ENCODE peak calls at places on chromosomes 1 and 21, in five cellular contexts. One of them, this sample, is unnamed. For H3K36me3, the result is how much of the 10 kb centered on the place peaks cover.

GRCh38 chr1:153357076-153357852 is 390 bp upstream of the S100A9 start:
- DNase-seq in endodermal cell: peak
- DNase-seq in lung: peak
- DNase-seq in heart right ventricle: no peak
- DNase-seq in stomach: peak
- DNase-seq in this sample: peak

GRCh38 chr1:78690516-78690915 is 40.9 kb downstream of the IFI44 start:
- DNase-seq in endodermal cell: no peak
- DNase-seq in lung: no peak
- DNase-seq in heart right ventricle: no peak
- DNase-seq in stomach: no peak
- DNase-seq in this sample: no peak

GRCh38 chr1:118961156-118961555 is 27.0 kb downstream of the TBX15 start:
- DNase-seq in endodermal cell: no peak
- DNase-seq in lung: no peak
- DNase-seq in heart right ventricle: no peak
- DNase-seq in stomach: no peak
- DNase-seq in this sample: no peak

GRCh38 chr1:161185282-161185682 is 8.0 kb upstream of the B4GALT3 start:
- DNase-seq in endodermal cell: no peak
- DNase-seq in lung: peak
- DNase-seq in heart right ventricle: peak
- DNase-seq in stomach: peak
- DNase-seq in this sample: peak

GRCh38 chr1:154608522-154609294 is 722 bp upstream of the ADAR start:
- DNase-seq in endodermal cell: peak
- DNase-seq in lung: peak
- DNase-seq in heart right ventricle: peak
- DNase-seq in stomach: peak
- DNase-seq in this sample: peak

GRCh38 chr1:238546118-238546517 is 655.4 kb upstream of the ZP4 start:
- DNase-seq in endodermal cell: no peak
- DNase-seq in lung: no peak
- DNase-seq in heart right ventricle: no peak
- DNase-seq in stomach: no peak
- DNase-seq in this sample: no peak

GRCh38 chr1:45103534-45103933 is 91.5 kb downstream of the UROD start:
- DNase-seq in endodermal cell: no peak
- DNase-seq in lung: no peak
- DNase-seq in heart right ventricle: no peak
- DNase-seq in stomach: no peak
- DNase-seq in this sample: no peak

GRCh38 chr1:100578201-100578600 is 40.3 kb downstream of the GPR88 start:
- DNase-seq in endodermal cell: no peak
- DNase-seq in lung: no peak
- DNase-seq in heart right ventricle: no peak
- DNase-seq in stomach: no peak
- DNase-seq in this sample: no peak

GRCh38 chr1:33918368-33918767 is 54.5 kb downstream of the HMGB4 start:
- DNase-seq in endodermal cell: no peak
- DNase-seq in lung: no peak
- DNase-seq in heart right ventricle: no peak
- DNase-seq in stomach: no peak
- DNase-seq in this sample: no peak

GRCh38 chr1:172180886-172181285 is 239.6 kb upstream of the C1orf105 start:
- DNase-seq in endodermal cell: no peak
- DNase-seq in lung: no peak
- DNase-seq in heart right ventricle: peak
- DNase-seq in stomach: peak
- DNase-seq in this sample: peak

GRCh38 chr1:109979489-109980091 is 5.0 kb upstream of the AHCYL1 start:
- DNase-seq in endodermal cell: no peak
- DNase-seq in lung: no peak
- DNase-seq in heart right ventricle: no peak
- DNase-seq in stomach: peak
- DNase-seq in this sample: no peak

DNA sequence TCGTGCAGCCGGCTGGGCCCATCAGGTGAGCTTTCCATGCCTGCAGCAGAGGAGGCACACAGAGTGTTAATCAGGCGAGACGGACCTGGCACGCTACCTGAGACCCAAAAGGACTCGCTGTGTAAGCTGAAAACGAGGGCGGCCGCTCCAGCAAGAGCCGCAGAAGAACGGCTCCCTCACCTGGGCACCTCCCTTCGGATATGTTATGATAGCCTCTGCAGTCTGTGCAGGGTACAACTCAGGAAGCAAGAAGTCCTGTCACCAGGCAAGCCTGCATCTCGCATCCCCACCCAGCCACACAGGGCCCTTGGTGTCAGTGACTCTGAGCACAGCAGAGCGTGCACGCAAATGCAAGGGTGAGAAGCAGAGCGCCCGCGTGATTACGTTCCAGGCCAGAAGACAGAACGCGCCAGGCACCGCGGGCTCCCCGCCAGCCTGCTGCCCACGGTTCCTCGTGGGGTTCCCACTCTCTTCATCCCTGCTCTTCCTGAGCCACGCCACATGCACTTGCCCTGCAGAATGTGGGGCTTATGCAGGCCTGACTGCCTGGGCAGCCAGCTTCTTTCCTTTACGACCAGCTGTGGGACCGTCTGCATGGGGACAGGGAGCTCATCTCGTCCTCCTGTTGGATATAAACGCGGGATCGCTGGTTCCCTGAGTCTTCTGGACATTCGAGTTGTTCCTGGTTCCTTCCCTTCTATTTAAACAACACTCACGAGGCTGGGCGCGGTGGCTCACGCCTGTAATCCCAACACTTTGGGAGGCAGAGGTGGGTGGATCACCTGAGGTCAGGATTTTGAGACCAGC is 20.2 kb upstream of the LRRC47 start:
- DNase-seq in endodermal cell: no peak
- DNase-seq in lung: no peak
- DNase-seq in heart right ventricle: no peak
- DNase-seq in stomach: no peak
- DNase-seq in this sample: peak
- H3K36me3 ChIP-seq in endodermal cell: under half
- H3K36me3 ChIP-seq in lung: under half
- H3K36me3 ChIP-seq in heart right ventricle: under half
- H3K36me3 ChIP-seq in stomach: half or more
- H3K36me3 ChIP-seq in this sample: under half

GRCh38 chr1:23367791-23368561 is 1.7 kb downstream of the ZNF436 start:
- DNase-seq in endodermal cell: peak
- DNase-seq in lung: peak
- DNase-seq in heart right ventricle: peak
- DNase-seq in stomach: peak
- DNase-seq in this sample: peak
- H3K36me3 ChIP-seq in endodermal cell: under half
- H3K36me3 ChIP-seq in lung: under half
- H3K36me3 ChIP-seq in heart right ventricle: under half
- H3K36me3 ChIP-seq in stomach: under half
- H3K36me3 ChIP-seq in this sample: under half

GRCh38 chr1:240844466-240844865 is 232.5 kb upstream of the GREM2 start:
- DNase-seq in endodermal cell: no peak
- DNase-seq in lung: no peak
- DNase-seq in heart right ventricle: no peak
- DNase-seq in stomach: no peak
- DNase-seq in this sample: no peak
- H3K36me3 ChIP-seq in endodermal cell: under half
- H3K36me3 ChIP-seq in lung: under half
- H3K36me3 ChIP-seq in heart right ventricle: under half
- H3K36me3 ChIP-seq in stomach: under half
- H3K36me3 ChIP-seq in this sample: under half

DNA sequence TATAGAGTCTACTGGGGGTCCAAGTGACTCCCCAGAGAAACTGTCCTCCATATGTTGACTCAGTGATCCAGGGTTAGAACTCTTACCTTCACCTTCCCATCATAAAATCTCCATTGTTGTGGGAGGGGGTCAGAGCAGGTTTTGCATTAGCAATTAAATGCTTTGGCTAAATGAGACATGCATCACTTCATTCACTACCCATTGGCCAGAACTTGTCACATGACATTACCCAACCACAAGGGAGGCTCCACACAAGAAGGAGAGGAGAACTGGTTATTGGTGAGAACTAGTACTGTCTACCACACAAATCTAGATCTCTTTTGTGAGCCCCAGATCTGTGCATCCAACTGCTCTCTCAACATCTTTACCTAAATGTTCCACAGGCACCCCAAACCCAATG is 4.2 kb upstream of the C1orf162 start:
- DNase-seq in endodermal cell: no peak
- DNase-seq in lung: no peak
- DNase-seq in heart right ventricle: no peak
- DNase-seq in stomach: no peak
- DNase-seq in this sample: no peak
- H3K36me3 ChIP-seq in endodermal cell: under half
- H3K36me3 ChIP-seq in lung: under half
- H3K36me3 ChIP-seq in heart right ventricle: under half
- H3K36me3 ChIP-seq in stomach: half or more
- H3K36me3 ChIP-seq in this sample: under half

GRCh38 chr1:21217812-21218596 is 41.3 kb upstream of the EIF4G3 start:
- DNase-seq in endodermal cell: peak
- DNase-seq in lung: no peak
- DNase-seq in heart right ventricle: no peak
- DNase-seq in stomach: peak
- DNase-seq in this sample: no peak
- H3K36me3 ChIP-seq in endodermal cell: under half
- H3K36me3 ChIP-seq in lung: under half
- H3K36me3 ChIP-seq in heart right ventricle: under half
- H3K36me3 ChIP-seq in stomach: half or more
- H3K36me3 ChIP-seq in this sample: under half

GRCh38 chr21:25589905-25590304 is 17.4 kb downstream of the MRPL39 start:
- DNase-seq in endodermal cell: no peak
- DNase-seq in lung: no peak
- DNase-seq in heart right ventricle: no peak
- DNase-seq in stomach: no peak
- DNase-seq in this sample: no peak
- H3K36me3 ChIP-seq in endodermal cell: half or more
- H3K36me3 ChIP-seq in lung: under half
- H3K36me3 ChIP-seq in heart right ventricle: under half
- H3K36me3 ChIP-seq in stomach: half or more
- H3K36me3 ChIP-seq in this sample: under half

GRCh38 chr21:31667141-31667540 is 7.6 kb downstream of the SOD1 start:
- DNase-seq in endodermal cell: no peak
- DNase-seq in lung: no peak
- DNase-seq in heart right ventricle: no peak
- DNase-seq in stomach: no peak
- DNase-seq in this sample: no peak
- H3K36me3 ChIP-seq in endodermal cell: half or more
- H3K36me3 ChIP-seq in lung: under half
- H3K36me3 ChIP-seq in heart right ventricle: under half
- H3K36me3 ChIP-seq in stomach: half or more
- H3K36me3 ChIP-seq in this sample: under half

DNA sequence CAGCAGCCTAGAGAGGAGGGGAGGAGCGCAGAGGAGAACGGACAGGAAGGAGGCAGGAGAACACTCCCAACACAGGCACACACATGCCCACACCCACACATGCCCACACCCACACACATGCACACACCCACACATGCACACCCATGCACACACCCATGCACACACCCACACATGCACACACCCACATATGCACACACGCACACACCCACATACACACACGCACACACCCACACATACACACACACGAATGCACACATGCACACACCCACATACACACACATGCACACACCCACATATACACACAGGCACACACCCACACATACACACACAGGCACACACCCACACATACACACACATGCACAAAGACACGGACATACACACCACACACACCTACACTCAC is 7.0 kb downstream of the SUMO3 start:
- DNase-seq in endodermal cell: no peak
- DNase-seq in lung: no peak
- DNase-seq in heart right ventricle: no peak
- DNase-seq in stomach: no peak
- DNase-seq in this sample: no peak
- H3K36me3 ChIP-seq in endodermal cell: half or more
- H3K36me3 ChIP-seq in lung: under half
- H3K36me3 ChIP-seq in heart right ventricle: under half
- H3K36me3 ChIP-seq in stomach: half or more
- H3K36me3 ChIP-seq in this sample: under half